ENCODE peak calls at places on chromosomes 16 and 17, in five cellular contexts. E is thyroid gland, T is PC-3, V is body of pancreas, Y is upper lobe of right lung. I is an unnamed sample.

GRCh38 chr17:16962804-16963203 is 9.1 kb downstream of the TNFRSF13B start:
- DNase-seq in Y (no peak), T (peak; percentile 59), E (no peak), V (no peak), I (no peak)

GRCh38 chr17:44444735-44445105 is 55.3 kb upstream of the ITGA2B start:
- DNase-seq in T (peak; percentile 87), E (no peak), V (no peak), Y (no peak), I (peak; percentile 20)

GRCh38 chr16:77335652-77336234 is 99.1 kb downstream of the ADAMTS18 start:
- DNase-seq in E (no peak), Y (no peak), V (no peak), T (peak; percentile 13), I (peak; percentile 43)

GRCh38 chr17:10649031-10649430 is 8.1 kb downstream of the MYH3 start:
- DNase-seq in E (no peak), T (no peak), Y (no peak), V (no peak), I (peak; percentile 30)

GRCh38 chr16:23905027-23905426 is 69.2 kb downstream of the PRKCB start:
- DNase-seq in Y (no peak), E (no peak), T (peak; percentile 11), V (no peak), I (peak; percentile 4)

GRCh38 chr17:79420318-79421243 is 190.3 kb downstream of the RBFOX3 start:
- DNase-seq in T (peak; percentile 33), E (no peak), Y (no peak), V (no peak), I (peak; percentile 28)

GRCh38 chr17:21198411-21198810 is 15.6 kb downstream of the TMEM11 start:
- DNase-seq in T (no peak), Y (no peak), E (no peak), V (no peak), I (no peak)

GRCh38 chr17:16345565-16345964 is 7.7 kb downstream of the CENPV start:
- DNase-seq in Y (peak; percentile 3), E (no peak), T (no peak), V (no peak), I (no peak)

GRCh38 chr17:28644782-28645575 is at the start of gene BLTP2:
- DNase-seq in V (peak; percentile 96), Y (peak; percentile 99), E (peak; percentile 96), T (peak; percentile 90), I (peak; percentile 92)

GRCh38 chr17:74960739-74961342 is 11.7 kb downstream of the HID1 start:
- DNase-seq in T (no peak), Y (peak; percentile 89), E (peak; percentile 58), V (no peak), I (peak; percentile 14)

GRCh38 chr16:78432451-78432850 is 333.0 kb downstream of the WWOX start:
- DNase-seq in E (no peak), T (no peak), V (no peak), Y (no peak), I (no peak)

GRCh38 chr16:87465306-87465705 is 27.5 kb downstream of the ZCCHC14 start:
- DNase-seq in E (peak; percentile 65), T (peak; percentile 84), V (peak; percentile 82), Y (peak; percentile 91), I (peak; percentile 93)

GRCh38 chr16:53282975-53283946 is 151.0 kb upstream of the RBL2 start:
- DNase-seq in E (no peak), T (peak; percentile 66), V (no peak), Y (no peak), I (peak; percentile 64)

GRCh38 chr17:65515959-65516948 is 45.2 kb downstream of the AXIN2 start:
- DNase-seq in E (no peak), V (no peak), T (no peak), Y (no peak), I (peak; percentile 64)

GRCh38 chr17:49748791-49749190 is 15.1 kb downstream of the FAM117A start:
- DNase-seq in T (no peak), Y (no peak), V (no peak), E (no peak), I (no peak)

GRCh38 chr16:8966781-8967436 is 3.2 kb upstream of the USP7 start:
- DNase-seq in Y (no peak), V (no peak), T (no peak), E (no peak), I (no peak)

GRCh38 chr16:83397601-83398000 is 410.2 kb upstream of the HSBP1 start:
- DNase-seq in E (no peak), Y (no peak), T (no peak), V (no peak), I (no peak)

GRCh38 chr17:28720247-28720996 is 637 bp downstream of the RPL23A start:
- DNase-seq in T (no peak), Y (no peak), E (no peak), V (no peak), I (no peak)

GRCh38 chr17:37089998-37090397 is 141.2 kb downstream of the AATF start:
- DNase-seq in Y (no peak), V (no peak), T (no peak), E (no peak), I (no peak)

GRCh38 chr16:4679854-4680636 is 13.3 kb upstream of the NUDT16L1 start:
- DNase-seq in Y (peak; percentile 94), E (peak; percentile 58), T (peak; percentile 91), V (peak; percentile 40), I (peak; percentile 92)

GRCh38 chr16:67148656-67149275 is 2.0 kb downstream of the B3GNT9 start:
- DNase-seq in T (no peak), E (no peak), Y (no peak), V (no peak), I (no peak)

GRCh38 chr17:40111221-40112128 is 10.3 kb upstream of the MSL1 start:
- DNase-seq in E (peak; percentile 98), T (peak; percentile 84), Y (peak; percentile 85), V (peak; percentile 94), I (peak; percentile 100)

GRCh38 chr17:7750321-7750821 is 32.8 kb downstream of the DNAH2 start:
- DNase-seq in E (no peak), T (peak; percentile 77), V (no peak), Y (no peak), I (peak; percentile 93)

GRCh38 chr17:75876938-75877751 is 1.2 kb downstream of the TRIM47 start:
- DNase-seq in V (peak; percentile 82), Y (peak; percentile 91), E (peak; percentile 87), T (peak; percentile 95), I (peak; percentile 98)

GRCh38 chr16:68737730-68738590 is 868 bp downstream of the CDH1 start:
- DNase-seq in E (peak; percentile 83), T (peak; percentile 52), Y (peak; percentile 88), V (peak; percentile 85), I (no peak)

DNA sequence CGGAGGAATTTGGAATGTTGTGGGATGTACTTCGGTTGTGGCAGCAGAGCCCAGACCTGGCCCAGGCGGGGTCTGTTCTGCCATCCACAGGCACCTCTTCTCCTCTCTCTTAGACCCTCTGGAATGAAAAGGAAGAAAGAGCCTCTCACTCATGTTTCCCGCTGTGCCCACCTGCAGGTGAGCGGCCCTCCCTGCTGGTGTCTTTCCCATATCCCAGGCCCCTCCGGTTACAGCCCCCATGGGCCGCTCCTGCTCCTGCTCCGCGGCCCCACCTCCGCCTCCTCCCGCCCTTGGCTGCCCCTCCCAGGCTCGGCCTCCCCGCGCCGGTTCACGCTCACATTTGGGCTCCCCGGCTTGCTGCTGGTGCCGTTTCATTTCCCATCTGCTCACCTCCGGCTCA is 98.7 kb upstream of the SDK2 start:
- DNase-seq in V (no peak), Y (no peak), E (no peak), T (no peak), I (no peak)
- H3K4me3 ChIP-seq in V (no peak overlapping the region), Y (no peak overlapping the region), E (no peak overlapping the region), T (no peak overlapping the region), I (no peak overlapping the region)

GRCh38 chr16:19717781-19718623 is at the start of the genes IQCK and KNOP1:
- DNase-seq in Y (peak; percentile 96), V (peak; percentile 88), T (peak; percentile 77), E (peak; percentile 90), I (peak; percentile 86)

GRCh38 chr16:19715566-19715965 is 2.5 kb downstream of the KNOP1 start:
- DNase-seq in T (peak; percentile 79), Y (no peak), E (no peak), V (no peak), I (no peak)

GRCh38 chr16:19718624-19718965 is 524 bp downstream of the IQCK start:
- DNase-seq in Y (no peak), E (peak; percentile 54), T (no peak), V (peak; percentile 34), I (no peak)

GRCh38 chr16:19716183-19716582 is 1.8 kb downstream of the KNOP1 start:
- DNase-seq in V (no peak), T (peak; percentile 56), E (no peak), Y (no peak), I (no peak)

GRCh38 chr16:19717319-19717718 is 708 bp downstream of the KNOP1 start:
- DNase-seq in Y (no peak), E (no peak), V (no peak), T (no peak), I (no peak)
- TF ChIP-seq CTCF in Y (no peak), E (no peak), V (no peak), T (no peak), I (no peak)

DNA sequence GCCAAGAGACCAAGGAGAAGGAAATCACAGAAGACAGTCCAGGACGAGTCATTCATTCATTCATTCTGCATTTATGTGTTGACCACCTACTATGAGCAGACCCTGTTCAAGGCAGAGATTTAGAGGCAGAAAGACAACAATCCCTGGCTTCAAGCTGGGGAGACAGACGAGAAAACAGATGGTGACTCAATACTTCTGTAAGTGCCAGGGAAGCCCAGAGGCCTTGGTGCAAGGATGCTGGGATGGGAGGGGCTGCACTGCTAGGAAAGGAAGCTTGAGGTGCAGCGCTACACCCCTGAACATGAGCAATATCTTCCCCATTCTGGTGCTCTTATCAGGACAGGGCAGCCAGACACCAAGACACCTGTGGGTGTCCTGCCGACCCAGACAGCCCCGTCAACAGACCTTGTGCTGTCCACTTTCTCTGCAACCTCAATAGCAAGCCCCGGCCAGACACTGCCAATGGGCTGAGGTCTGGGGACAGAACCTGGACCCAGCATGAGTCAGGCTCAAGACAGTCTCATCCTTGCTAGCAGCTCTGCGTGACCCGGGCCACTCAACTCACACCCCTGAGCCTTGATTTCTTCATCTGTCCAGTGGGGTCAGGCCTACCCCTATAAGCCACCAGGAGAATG is 163.5 kb downstream of the COPRS start:
- DNase-seq in V (no peak), E (no peak), Y (no peak), T (no peak), I (peak; percentile 66)
- H3K4me3 ChIP-seq in V (no peak overlapping the region), E (no peak overlapping the region), Y (no peak overlapping the region), T (no peak overlapping the region), I (no peak overlapping the region)

DNA sequence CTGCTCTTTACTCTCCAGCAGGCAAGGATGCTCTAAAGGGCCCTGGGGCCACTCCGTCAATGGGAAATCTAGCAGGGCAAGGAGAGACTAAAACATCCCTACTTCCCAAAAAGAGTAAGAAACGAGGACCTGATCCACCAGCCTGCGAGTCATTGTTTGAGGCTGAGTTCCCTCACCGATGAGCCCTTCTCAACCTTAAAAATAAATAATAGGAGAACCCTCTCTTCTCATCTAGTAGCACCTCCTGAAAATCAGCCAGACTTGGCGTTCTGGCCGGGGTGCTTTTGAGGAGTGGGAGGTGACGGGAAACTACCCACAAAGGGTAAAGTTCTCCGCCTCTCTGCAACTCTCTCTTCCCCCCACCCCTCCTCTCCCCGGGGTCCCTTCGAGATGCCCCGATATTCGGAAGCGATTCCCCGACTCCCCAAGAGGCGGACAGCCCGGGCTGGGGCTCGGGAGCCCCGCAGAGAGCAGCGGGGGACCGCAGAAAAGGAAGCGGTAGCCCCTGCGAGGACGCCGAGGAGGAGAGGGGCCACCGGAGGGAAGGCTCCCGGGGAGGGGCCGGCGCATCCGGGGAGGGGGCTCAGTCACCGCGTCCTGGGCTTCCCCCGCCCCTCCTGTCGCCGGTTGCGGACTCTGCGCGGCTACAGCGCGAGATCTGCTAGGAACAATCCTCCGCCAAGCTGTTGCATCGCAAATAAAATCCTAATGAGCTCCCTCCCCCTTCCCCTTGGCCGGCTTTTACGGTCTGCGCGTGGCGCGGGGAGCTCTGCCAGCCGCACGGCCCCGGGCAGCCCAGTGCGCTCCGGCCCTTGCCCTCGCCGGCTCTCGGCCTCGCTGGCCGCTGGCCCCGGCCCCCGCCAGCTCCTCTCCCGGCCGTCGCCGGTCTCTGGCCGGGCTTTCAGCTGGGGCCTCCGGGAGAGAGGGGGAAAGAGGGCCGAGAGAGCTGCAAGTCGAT is 1.3 kb downstream of the HOXB9 start:
- DNase-seq in E (no peak), Y (no peak), V (no peak), T (peak; percentile 57), I (no peak)
- TF ChIP-seq CTCF in E (no peak), Y (no peak), V (no peak), T (no peak), I (no peak)